ENCODE peak calls at places on chromosomes 7 and 10, in five cellular contexts. One of them, this sample, is unnamed.

GRCh38 chr7:129877146-129877792 is 75.5 kb downstream of the UBE2H start:
- DNase-seq in GM12878: no peak
- DNase-seq in SK-N-SH: no peak
- DNase-seq in K562: no peak
- DNase-seq in HCT116: no peak
- DNase-seq in this sample: no peak

GRCh38 chr7:157854066-157854891 is 517.5 kb downstream of the DNAJB6 start:
- DNase-seq in HCT116: no peak
- DNase-seq in GM12878: no peak
- DNase-seq in K562: no peak
- DNase-seq in SK-N-SH: no peak
- DNase-seq in this sample: no peak

GRCh38 chr10:23918839-23919238 is 290.1 kb upstream of the KIAA1217 start:
- DNase-seq in HCT116: no peak
- DNase-seq in GM12878: no peak
- DNase-seq in SK-N-SH: no peak
- DNase-seq in K562: no peak
- DNase-seq in this sample: no peak

GRCh38 chr7:22723642-22724041 is 3.4 kb upstream of the IL6 start:
- DNase-seq in K562: no peak
- DNase-seq in HCT116: no peak
- DNase-seq in GM12878: no peak
- DNase-seq in SK-N-SH: no peak
- DNase-seq in this sample: no peak

GRCh38 chr10:132959296-132959961 is 17.1 kb upstream of the CFAP46 start:
- DNase-seq in K562: no peak
- DNase-seq in HCT116: no peak
- DNase-seq in GM12878: no peak
- DNase-seq in SK-N-SH: peak; percentile 25
- DNase-seq in this sample: no peak

GRCh38 chr7:157901166-157901565 is 564.4 kb downstream of the DNAJB6 start:
- DNase-seq in SK-N-SH: no peak
- DNase-seq in HCT116: no peak
- DNase-seq in K562: no peak
- DNase-seq in GM12878: no peak
- DNase-seq in this sample: no peak

GRCh38 chr7:149772821-149773425 is 465 bp downstream of the ZNF467 start:
- DNase-seq in GM12878: no peak
- DNase-seq in K562: peak; percentile 82
- DNase-seq in SK-N-SH: no peak
- DNase-seq in HCT116: no peak
- DNase-seq in this sample: peak; percentile 76

GRCh38 chr7:119896386-119896785 is 376.6 kb upstream of the KCND2 start:
- DNase-seq in SK-N-SH: no peak
- DNase-seq in K562: no peak
- DNase-seq in GM12878: no peak
- DNase-seq in HCT116: no peak
- DNase-seq in this sample: no peak

GRCh38 chr7:37357277-37357996 is 91.2 kb downstream of the ELMO1 start:
- DNase-seq in HCT116: no peak
- DNase-seq in GM12878: no peak
- DNase-seq in K562: peak; percentile 45
- DNase-seq in SK-N-SH: no peak
- DNase-seq in this sample: no peak

GRCh38 chr7:37369904-37370303 is 78.8 kb downstream of the ELMO1 start:
- DNase-seq in GM12878: no peak
- DNase-seq in HCT116: no peak
- DNase-seq in K562: no peak
- DNase-seq in SK-N-SH: no peak
- DNase-seq in this sample: no peak

GRCh38 chr10:75530337-75530736 is 98.9 kb downstream of the LRMDA start:
- DNase-seq in HCT116: no peak
- DNase-seq in SK-N-SH: no peak
- DNase-seq in GM12878: no peak
- DNase-seq in K562: no peak
- DNase-seq in this sample: no peak

GRCh38 chr7:50940621-50941020 is 157.9 kb upstream of the GRB10 start:
- DNase-seq in HCT116: no peak
- DNase-seq in GM12878: no peak
- DNase-seq in SK-N-SH: no peak
- DNase-seq in K562: no peak
- DNase-seq in this sample: no peak

GRCh38 chr10:31320179-31320597 is 1.2 kb downstream of the ZEB1 start:
- DNase-seq in K562: peak; percentile 21
- DNase-seq in GM12878: no peak
- DNase-seq in HCT116: no peak
- DNase-seq in SK-N-SH: peak; percentile 59
- DNase-seq in this sample: no peak

GRCh38 chr7:85286449-85286848 is 99.6 kb upstream of the SEMA3D start:
- DNase-seq in K562: no peak
- DNase-seq in HCT116: no peak
- DNase-seq in GM12878: no peak
- DNase-seq in SK-N-SH: no peak
- DNase-seq in this sample: no peak

GRCh38 chr10:31134303-31134928 is 102.8 kb upstream of the ZNF438 start:
- DNase-seq in SK-N-SH: no peak
- DNase-seq in HCT116: no peak
- DNase-seq in K562: no peak
- DNase-seq in GM12878: peak; percentile 11
- DNase-seq in this sample: no peak

GRCh38 chr7:35424869-35425495 is 171.1 kb upstream of the TBX20 start:
- DNase-seq in HCT116: peak; percentile 43
- DNase-seq in GM12878: no peak
- DNase-seq in K562: peak; percentile 67
- DNase-seq in SK-N-SH: peak; percentile 80
- DNase-seq in this sample: peak; percentile 76

GRCh38 chr7:28957064-28957821 is 887 bp downstream of the TRIL start:
- DNase-seq in SK-N-SH: peak; percentile 67
- DNase-seq in GM12878: no peak
- DNase-seq in K562: no peak
- DNase-seq in HCT116: no peak
- DNase-seq in this sample: peak; percentile 80

GRCh38 chr7:128906766-128907559 is 3.5 kb downstream of the KCP start:
- DNase-seq in SK-N-SH: peak; percentile 30
- DNase-seq in K562: no peak
- DNase-seq in HCT116: no peak
- DNase-seq in GM12878: no peak
- DNase-seq in this sample: no peak

GRCh38 chr7:132756482-132756990 is 180.3 kb upstream of the PLXNA4 start:
- DNase-seq in SK-N-SH: no peak
- DNase-seq in K562: no peak
- DNase-seq in HCT116: no peak
- DNase-seq in GM12878: no peak
- DNase-seq in this sample: no peak
- TF ChIP-seq JUND in SK-N-SH: no peak
- TF ChIP-seq JUND in K562: no peak
- TF ChIP-seq JUND in HCT116: no peak
- TF ChIP-seq JUND in GM12878: no peak
- TF ChIP-seq JUND in this sample: no peak

DNA sequence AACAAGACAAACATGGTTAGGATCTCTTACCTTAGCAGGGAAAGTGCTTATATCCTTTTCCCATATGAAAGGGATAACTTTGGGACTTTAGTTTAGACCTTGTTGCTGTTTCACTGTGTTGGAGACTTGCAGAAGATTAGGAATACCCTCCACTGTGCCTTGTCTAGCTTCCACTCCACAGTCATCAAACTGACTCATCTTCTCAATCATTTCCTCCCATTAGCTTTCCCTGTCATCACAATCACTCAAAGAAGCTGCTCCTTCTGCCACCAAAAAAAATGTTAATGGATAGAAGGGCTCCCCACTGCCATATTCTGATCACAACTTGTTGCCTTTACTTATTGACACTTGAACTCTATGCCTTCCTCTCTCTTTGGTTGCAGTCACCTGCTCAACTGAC is 16.8 kb downstream of the GNG11 start:
- DNase-seq in SK-N-SH: no peak
- DNase-seq in HCT116: no peak
- DNase-seq in K562: no peak
- DNase-seq in GM12878: no peak
- DNase-seq in this sample: no peak
- TF ChIP-seq JUND in SK-N-SH: no peak
- TF ChIP-seq JUND in HCT116: no peak
- TF ChIP-seq JUND in K562: no peak
- TF ChIP-seq JUND in GM12878: no peak
- TF ChIP-seq JUND in this sample: no peak

GRCh38 chr10:63628526-63629362 is 107.5 kb downstream of the REEP3 start:
- DNase-seq in K562: peak; percentile 49
- DNase-seq in SK-N-SH: peak; percentile 67
- DNase-seq in GM12878: peak; percentile 72
- DNase-seq in HCT116: peak; percentile 49
- DNase-seq in this sample: peak; percentile 10
- TF ChIP-seq JUND in K562: no peak
- TF ChIP-seq JUND in SK-N-SH: no peak
- TF ChIP-seq JUND in GM12878: no peak
- TF ChIP-seq JUND in HCT116: no peak
- TF ChIP-seq JUND in this sample: no peak

GRCh38 chr10:14153570-14154055 is 177.1 kb downstream of the FRMD4A start:
- DNase-seq in GM12878: no peak
- DNase-seq in SK-N-SH: no peak
- DNase-seq in HCT116: no peak
- DNase-seq in K562: peak; percentile 45
- DNase-seq in this sample: peak; percentile 71
- TF ChIP-seq JUND in GM12878: no peak
- TF ChIP-seq JUND in SK-N-SH: no peak
- TF ChIP-seq JUND in HCT116: no peak
- TF ChIP-seq JUND in K562: no peak
- TF ChIP-seq JUND in this sample: no peak

GRCh38 chr7:21305455-21306235 is 122.2 kb upstream of the SP4 start:
- DNase-seq in GM12878: no peak
- DNase-seq in K562: no peak
- DNase-seq in SK-N-SH: no peak
- DNase-seq in HCT116: no peak
- DNase-seq in this sample: no peak
- TF ChIP-seq JUND in GM12878: no peak
- TF ChIP-seq JUND in K562: no peak
- TF ChIP-seq JUND in SK-N-SH: no peak
- TF ChIP-seq JUND in HCT116: no peak
- TF ChIP-seq JUND in this sample: no peak

DNA sequence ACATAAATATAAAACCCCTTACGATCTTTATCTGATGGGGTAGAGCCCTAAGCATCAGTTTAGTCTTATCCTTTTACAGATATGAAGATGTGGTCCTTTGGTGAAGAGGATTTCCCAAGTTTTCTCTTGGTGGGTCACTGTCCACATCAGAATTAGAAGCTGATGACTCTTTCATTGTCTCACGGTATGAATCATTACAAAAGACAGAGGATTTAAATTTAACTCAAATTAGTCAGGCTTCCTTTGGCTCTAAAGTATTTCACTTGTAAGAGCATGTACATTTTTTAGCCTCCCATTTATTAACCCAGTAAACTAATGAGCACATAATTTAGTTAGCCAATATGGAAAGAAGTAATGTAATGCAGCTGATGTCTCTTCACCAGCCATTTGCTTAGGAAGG is 49.9 kb upstream of the TMEM26 start:
- DNase-seq in GM12878: no peak
- DNase-seq in K562: no peak
- DNase-seq in HCT116: no peak
- DNase-seq in SK-N-SH: no peak
- DNase-seq in this sample: no peak
- TF ChIP-seq JUND in GM12878: no peak
- TF ChIP-seq JUND in K562: no peak
- TF ChIP-seq JUND in HCT116: no peak
- TF ChIP-seq JUND in SK-N-SH: no peak
- TF ChIP-seq JUND in this sample: no peak

DNA sequence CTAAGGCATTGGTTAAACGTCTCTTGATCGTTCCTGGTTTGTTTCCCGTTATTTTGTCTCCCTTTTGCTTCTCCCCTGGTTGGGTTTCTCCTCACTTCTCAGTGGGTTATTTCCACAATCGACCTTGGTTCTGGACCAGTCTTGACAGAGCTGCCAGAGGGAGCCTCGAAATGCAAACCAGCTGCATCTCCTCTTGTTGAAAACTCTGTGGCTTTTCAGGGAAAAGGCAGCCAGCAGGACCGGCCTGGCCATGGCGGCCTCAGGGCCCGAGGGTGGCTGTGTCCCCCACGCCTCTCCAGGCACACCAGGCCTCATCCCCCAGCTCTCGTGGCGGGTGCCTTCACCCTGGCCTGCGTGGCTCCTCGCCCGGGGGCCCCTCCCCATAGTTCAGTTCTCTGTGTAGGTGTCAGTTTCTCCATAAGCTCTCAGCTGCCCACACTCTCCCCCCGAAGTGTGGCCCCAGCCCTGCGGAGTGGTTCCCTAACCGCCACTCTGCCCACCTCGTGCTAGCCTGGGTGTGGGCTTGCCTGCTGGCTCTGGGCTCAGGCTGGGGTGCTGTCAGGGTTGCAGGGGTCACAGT is 63.5 kb downstream of the MGMT start:
- DNase-seq in K562: no peak
- DNase-seq in HCT116: no peak
- DNase-seq in GM12878: no peak
- DNase-seq in SK-N-SH: no peak
- DNase-seq in this sample: no peak
- TF ChIP-seq JUND in K562: no peak
- TF ChIP-seq JUND in HCT116: no peak
- TF ChIP-seq JUND in GM12878: no peak
- TF ChIP-seq JUND in SK-N-SH: no peak
- TF ChIP-seq JUND in this sample: no peak

DNA sequence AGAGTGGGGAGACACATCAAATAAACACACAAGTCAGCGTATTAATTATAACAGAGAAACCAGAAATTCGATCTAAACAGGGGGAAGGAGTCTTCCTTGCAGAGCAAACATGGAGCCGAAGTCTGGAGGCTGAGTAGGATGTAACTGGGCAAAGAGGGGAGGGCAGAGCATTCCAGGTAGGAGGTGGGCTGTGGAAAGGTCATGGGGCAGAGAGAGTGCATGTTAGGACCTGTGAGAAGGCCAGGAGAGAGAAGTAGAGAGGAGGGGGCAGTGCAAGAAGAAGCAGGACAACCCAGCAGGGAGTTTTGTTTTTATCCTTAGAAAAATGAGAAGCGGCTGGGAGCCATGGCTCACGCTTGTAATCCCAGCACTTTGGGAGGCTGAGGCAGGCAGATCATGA is 130.8 kb upstream of the GPR26 start:
- DNase-seq in K562: no peak
- DNase-seq in HCT116: no peak
- DNase-seq in SK-N-SH: no peak
- DNase-seq in GM12878: no peak
- DNase-seq in this sample: no peak
- TF ChIP-seq JUND in K562: no peak
- TF ChIP-seq JUND in HCT116: no peak
- TF ChIP-seq JUND in SK-N-SH: no peak
- TF ChIP-seq JUND in GM12878: no peak
- TF ChIP-seq JUND in this sample: no peak

DNA sequence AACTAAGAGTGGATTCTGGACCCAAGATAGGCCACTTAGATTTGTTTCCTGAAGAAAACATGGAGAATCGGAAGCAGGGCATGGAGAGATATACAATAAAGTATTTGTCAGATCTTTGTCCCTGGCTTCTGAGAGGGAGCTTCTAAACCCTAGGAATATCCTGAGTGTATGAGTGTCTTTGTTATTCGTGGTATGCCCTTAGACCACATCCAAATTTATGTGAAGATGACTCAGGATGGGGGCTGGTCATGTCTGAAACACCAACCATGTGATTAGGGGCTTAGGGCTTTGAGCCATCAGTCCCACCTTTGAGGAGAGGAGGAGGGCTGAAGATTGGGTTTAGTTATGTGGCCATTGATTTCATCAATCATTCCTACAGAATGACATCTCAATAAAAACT is 69.7 kb upstream of the PLPP4 start:
- DNase-seq in K562: no peak
- DNase-seq in GM12878: no peak
- DNase-seq in HCT116: no peak
- DNase-seq in SK-N-SH: no peak
- DNase-seq in this sample: no peak
- TF ChIP-seq JUND in K562: no peak
- TF ChIP-seq JUND in GM12878: no peak
- TF ChIP-seq JUND in HCT116: no peak
- TF ChIP-seq JUND in SK-N-SH: peak; percentile 43
- TF ChIP-seq JUND in this sample: no peak

This sample was measured in T47D.